ENCODE peak calls at places on chromosome 5, in nine cellular contexts. T is H7, R is SHP77, B is iPS-NIHi11, E is body of pancreas, X is brain microvascular endothelial cell, F is H54, M is NB4, K is HuH-7. W is an unnamed sample.

GRCh38 chr5:181187500-181188213 is 17.3 kb downstream of the TRIM7 start:
- DNase-seq in M (peak), F (peak), B (peak), T (peak), K (peak), E (peak), X (peak), R (no peak), W (no peak)

GRCh38 chr5:45737153-45737552 is 41.0 kb upstream of the HCN1 start:
- DNase-seq in E (no peak), X (no peak), B (no peak), F (peak), T (no peak), K (no peak), M (no peak), R (no peak), W (no peak)

GRCh38 chr5:2399804-2400203 is 351.7 kb downstream of the IRX2 start:
- DNase-seq in B (no peak), M (no peak), K (no peak), E (no peak), T (no peak), F (no peak), X (no peak), R (no peak), W (no peak)

GRCh38 chr5:14777932-14778788 is 93.4 kb downstream of the ANKH start:
- DNase-seq in T (no peak), E (no peak), B (no peak), M (no peak), X (no peak), K (no peak), R (no peak), F (no peak), W (no peak)

GRCh38 chr5:36660397-36661049 is 54.1 kb downstream of the SLC1A3 start:
- DNase-seq in T (no peak), X (no peak), K (no peak), E (no peak), F (no peak), R (no peak), B (no peak), M (no peak), W (no peak)

GRCh38 chr5:93621340-93621872 is 38.4 kb downstream of the NR2F1 start:
- DNase-seq in R (peak), M (peak), K (peak), F (peak), E (peak), B (peak), T (no peak), X (peak), W (no peak)

GRCh38 chr5:42015254-42015653 is 90.2 kb downstream of the FBXO4 start:
- DNase-seq in M (no peak), X (no peak), K (no peak), T (no peak), F (no peak), B (no peak), E (no peak), R (no peak), W (no peak)

GRCh38 chr5:58794875-58795274 is 212.0 kb downstream of the RAB3C start:
- DNase-seq in E (no peak), B (no peak), M (no peak), T (no peak), X (peak), R (no peak), F (no peak), K (no peak), W (no peak)

GRCh38 chr5:126857472-126858410 is 80.8 kb downstream of the LMNB1 start:
- DNase-seq in R (no peak), T (no peak), E (no peak), K (no peak), M (no peak), X (no peak), F (no peak), B (no peak), W (no peak)

GRCh38 chr5:88884435-88884877 is 1.5 kb upstream of the MEF2C start:
- DNase-seq in F (no peak), X (no peak), T (peak), M (no peak), E (no peak), R (peak), B (no peak), K (no peak), W (peak)

GRCh38 chr5:128491291-128491690 is 46.8 kb downstream of the FBN2 start:
- DNase-seq in X (peak), K (no peak), F (no peak), M (peak), R (no peak), T (no peak), E (no peak), B (no peak), W (peak)

GRCh38 chr5:40073927-40074326 is 605.8 kb upstream of the PTGER4 start:
- DNase-seq in B (no peak), R (no peak), M (no peak), E (no peak), K (no peak), F (no peak), T (no peak), X (no peak), W (no peak)

W was measured in Kasumi-1.